ENCODE peak calls at places on chromosome 5, in seven cellular contexts. K is pancreas, W is H1, P is left ventricle myocardium inferior, O is ovary, B is transverse colon, T is neural progenitor cell. Q is an unnamed sample.

GRCh38 chr5:150503977-150504620 is 3.8 kb upstream of the NDST1 start:
- DNase-seq in K (no peak), W (no peak), P (peak), O (no peak), B (peak), T (no peak), Q (no peak)

GRCh38 chr5:139473565-139473964 is 2.8 kb downstream of the SMIM33 start:
- DNase-seq in K (no peak), W (no peak), P (no peak), O (no peak), B (no peak), T (no peak), Q (no peak)

GRCh38 chr5:89556215-89557009 is 673.4 kb upstream of the MEF2C start:
- DNase-seq in K (no peak), W (no peak), P (no peak), O (no peak), B (no peak), T (no peak), Q (no peak)

GRCh38 chr5:54900906-54901725 is 84.3 kb downstream of the ESM1 start:
- DNase-seq in K (no peak), W (no peak), P (no peak), O (peak), B (peak), T (no peak), Q (no peak)

GRCh38 chr5:103744159-103744558 is 181.6 kb upstream of the NUDT12 start:
- DNase-seq in K (no peak), W (no peak), P (no peak), O (no peak), B (no peak), T (no peak), Q (no peak)

GRCh38 chr5:130710596-130710995 is 454.5 kb downstream of the HINT1 start:
- DNase-seq in K (no peak), W (no peak), P (no peak), O (no peak), B (no peak), T (no peak), Q (no peak)

GRCh38 chr5:154118832-154119442 is 71.6 kb upstream of the GALNT10 start:
- DNase-seq in K (no peak), W (no peak), P (no peak), O (no peak), B (no peak), T (no peak), Q (no peak)

GRCh38 chr5:119036101-119036762 is 34.7 kb upstream of the DMXL1 start:
- DNase-seq in K (no peak), W (no peak), P (no peak), O (no peak), B (no peak), T (no peak), Q (no peak)

GRCh38 chr5:2841208-2841607 is 89.7 kb upstream of the IRX2 start:
- DNase-seq in K (no peak), W (no peak), P (no peak), O (no peak), B (no peak), T (no peak), Q (no peak)

GRCh38 chr5:180852510-180852909 is 8.6 kb downstream of the ZFP62 start:
- DNase-seq in K (no peak), W (no peak), P (no peak), O (no peak), B (no peak), T (no peak), Q (no peak)

GRCh38 chr5:82163459-82164108 is 114.6 kb downstream of the RPS23 start:
- DNase-seq in K (no peak), W (no peak), P (no peak), O (no peak), B (no peak), T (no peak), Q (no peak)

GRCh38 chr5:118531276-118531675 is 457.1 kb downstream of the DTWD2 start:
- DNase-seq in K (no peak), W (no peak), P (no peak), O (no peak), B (no peak), T (no peak), Q (no peak)

GRCh38 chr5:74595143-74595915 is 45.2 kb downstream of the ENC1 start:
- DNase-seq in K (no peak), W (no peak), P (no peak), O (peak), B (no peak), T (no peak), Q (no peak)

GRCh38 chr5:124746252-124746915 is at the start of gene ZNF608:
- DNase-seq in K (no peak), W (peak), P (no peak), O (no peak), B (peak), T (peak), Q (no peak)

GRCh38 chr5:76617229-76617628 is 6.0 kb downstream of the F2RL2 start:
- DNase-seq in K (no peak), W (no peak), P (no peak), O (no peak), B (no peak), T (no peak), Q (no peak)

GRCh38 chr5:142753114-142753764 is 16.9 kb upstream of the ARHGAP26 start:
- DNase-seq in K (no peak), W (no peak), P (peak), O (peak), B (peak), T (no peak), Q (no peak)

GRCh38 chr5:89613222-89613956 is 730.4 kb upstream of the MEF2C start:
- DNase-seq in K (no peak), W (no peak), P (no peak), O (no peak), B (no peak), T (no peak), Q (no peak)

GRCh38 chr5:115543931-115544370 is 624 bp downstream of the FEM1C start:
- DNase-seq in K (peak), W (no peak), P (peak), O (no peak), B (peak), T (peak), Q (no peak)

GRCh38 chr5:67133781-67134180 is 62.8 kb downstream of the CD180 start:
- DNase-seq in K (no peak), W (no peak), P (no peak), O (no peak), B (no peak), T (no peak), Q (no peak)

GRCh38 chr5:177985430-177986040 is 10.5 kb downstream of the PROP1 start:
- DNase-seq in K (no peak), W (no peak), P (no peak), O (no peak), B (no peak), T (no peak), Q (no peak)

GRCh38 chr5:124176692-124177091 is 569.7 kb downstream of the ZNF608 start:
- DNase-seq in K (no peak), W (no peak), P (peak), O (no peak), B (no peak), T (no peak), Q (no peak)

GRCh38 chr5:124744170-124744911 is 2.1 kb downstream of the ZNF608 start:
- DNase-seq in K (peak), W (peak), P (peak), O (peak), B (peak), T (no peak), Q (no peak)

GRCh38 chr5:95448836-95449235 is 57.7 kb downstream of the FAM81B start:
- DNase-seq in K (no peak), W (no peak), P (no peak), O (no peak), B (no peak), T (peak), Q (no peak)

GRCh38 chr5:138911441-138911840 is 36.3 kb upstream of the LRRTM2 start:
- DNase-seq in K (no peak), W (no peak), P (no peak), O (no peak), B (no peak), T (no peak), Q (no peak)

GRCh38 chr5:39191216-39191615 is 28.1 kb downstream of the FYB1 start:
- DNase-seq in K (no peak), W (no peak), P (no peak), O (no peak), B (no peak), T (no peak), Q (no peak)

GRCh38 chr5:33810491-33811120 is 81.2 kb downstream of the ADAMTS12 start:
- DNase-seq in K (no peak), W (no peak), P (no peak), O (no peak), B (peak), T (no peak), Q (no peak)

GRCh38 chr5:74318985-74319563 is 321.5 kb downstream of the ENC1 start:
- DNase-seq in K (no peak), W (no peak), P (no peak), O (no peak), B (no peak), T (no peak), Q (no peak)

GRCh38 chr5:74639538-74640449 is 734 bp downstream of the ENC1 start:
- DNase-seq in K (peak), W (peak), P (peak), O (peak), B (peak), T (peak), Q (no peak)

GRCh38 chr5:10635257-10635860 is 71.5 kb downstream of the ANKRD33B start:
- DNase-seq in K (no peak), W (peak), P (no peak), O (no peak), B (no peak), T (no peak), Q (no peak)

GRCh38 chr5:1497795-1498622 is 25.8 kb downstream of the LPCAT1 start:
- DNase-seq in K (no peak), W (no peak), P (peak), O (no peak), B (peak), T (no peak), Q (no peak)

GRCh38 chr5:123540534-123540933 is 28.6 kb downstream of the CSNK1G3 start:
- DNase-seq in K (no peak), W (no peak), P (no peak), O (no peak), B (no peak), T (no peak), Q (no peak)

GRCh38 chr5:54702470-54702869 is 184.9 kb downstream of the SNX18 start:
- DNase-seq in K (no peak), W (no peak), P (no peak), O (no peak), B (no peak), T (no peak), Q (no peak)

GRCh38 chr5:126600631-126601511 is at the start of gene PHAX:
- DNase-seq in K (peak), W (peak), P (peak), O (peak), B (peak), T (peak), Q (no peak)

GRCh38 chr5:27308151-27308550 is 269.8 kb upstream of the CDH9 start:
- DNase-seq in K (no peak), W (no peak), P (no peak), O (no peak), B (no peak), T (no peak), Q (no peak)

GRCh38 chr5:176883700-176884570 is 15.2 kb downstream of the HK3 start:
- DNase-seq in K (no peak), W (no peak), P (no peak), O (no peak), B (no peak), T (no peak), Q (no peak)

GRCh38 chr5:94618029-94618492 is 343 bp downstream of the KIAA0825 start:
- DNase-seq in K (peak), W (no peak), P (peak), O (peak), B (peak), T (peak), Q (no peak)

DNA sequence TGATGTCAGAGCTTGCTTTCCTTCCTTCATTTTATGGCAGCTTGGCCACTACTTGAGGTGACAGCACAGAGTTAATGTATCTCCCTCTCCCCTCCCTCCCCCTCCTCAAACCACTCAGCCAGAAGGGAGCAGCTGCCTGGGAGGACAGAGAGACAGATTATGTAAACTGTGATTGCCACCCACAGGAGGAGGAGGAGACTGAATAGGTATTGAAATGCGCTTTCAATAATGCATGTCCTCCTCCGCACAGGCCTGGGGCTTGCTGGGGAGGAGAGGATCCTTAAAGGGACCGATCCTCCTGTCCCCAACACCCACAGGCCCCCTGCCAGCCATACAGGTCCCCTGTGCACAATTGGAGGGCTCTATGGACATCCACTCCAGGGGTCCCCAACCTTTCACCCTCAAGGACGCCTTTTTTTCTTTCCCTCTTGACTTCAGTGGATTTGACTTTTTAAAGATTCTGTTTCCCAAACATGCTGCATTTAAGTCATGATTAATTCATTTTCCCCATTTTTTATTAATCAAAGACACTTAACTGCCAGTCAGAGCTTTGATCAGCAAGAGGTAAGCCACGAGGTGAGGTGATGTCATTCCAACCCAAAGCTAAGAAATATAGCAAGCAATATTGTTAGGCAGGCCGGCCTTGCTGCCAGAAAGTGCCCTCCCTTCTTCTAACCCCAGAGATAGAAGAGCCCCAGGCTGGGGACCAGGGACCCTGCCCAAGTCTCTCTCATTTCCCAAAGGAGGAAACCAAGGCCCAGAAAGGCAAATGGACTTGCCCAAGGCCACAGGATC is 47.5 kb upstream of the CPLX2 start:
- DNase-seq in K (no peak), W (no peak), P (no peak), O (no peak), B (no peak), T (peak), Q (no peak)
- TF ChIP-seq CTCF in K (no peak), W (no peak), P (no peak), O (no peak), B (no peak), T (no peak), Q (no peak)

DNA sequence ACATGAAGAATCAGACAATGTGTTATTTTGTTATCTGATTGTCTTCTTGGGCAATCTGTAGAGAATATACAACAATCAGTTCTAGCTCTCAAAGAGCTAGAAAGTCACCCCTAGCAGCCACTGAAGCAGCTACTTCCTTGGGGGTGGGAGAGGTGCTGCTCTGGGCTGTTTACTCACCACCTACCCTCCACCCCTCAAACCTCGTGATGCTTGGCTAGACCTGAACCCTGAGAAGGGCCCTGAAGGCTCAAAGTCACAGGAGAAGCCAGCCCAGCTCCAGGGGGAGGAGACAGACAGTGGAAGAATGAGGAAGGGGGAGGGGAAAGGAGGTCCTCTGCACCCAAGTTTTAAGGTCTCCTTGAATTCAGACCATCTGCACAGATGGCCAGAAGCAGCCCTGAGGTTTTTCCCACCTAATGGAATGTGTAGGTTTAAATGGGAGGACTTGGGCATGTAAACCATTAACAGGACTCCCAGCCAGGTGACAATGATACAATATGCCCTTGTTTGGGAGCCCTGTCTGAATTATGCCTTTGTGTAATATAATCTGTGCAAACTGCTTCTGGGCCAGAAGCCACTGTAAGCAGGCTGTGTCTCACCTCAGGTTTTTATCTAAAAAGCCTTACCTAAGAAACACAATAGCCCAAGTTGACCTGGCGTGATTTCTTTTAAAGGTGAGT is 180.4 kb downstream of the PIK3R1 start:
- DNase-seq in K (no peak), W (no peak), P (no peak), O (no peak), B (peak), T (no peak), Q (no peak)
- H3K27ac ChIP-seq in K (peak), W (no peak), P (no peak), O (no peak), B (peak), T (no peak), Q (no peak)

GRCh38 chr5:156824800-156825199 is 25.3 kb upstream of the PPP1R2B start:
- DNase-seq in K (no peak), W (no peak), P (no peak), O (no peak), B (no peak), T (peak), Q (no peak)
- TF ChIP-seq CTCF in K (no peak), W (peak), P (peak), O (peak), B (peak), T (peak), Q (peak)

GRCh38 chr5:127936439-127936972 is 147.1 kb upstream of the SLC12A2 start:
- DNase-seq in K (no peak), W (no peak), P (no peak), O (no peak), B (no peak), T (no peak), Q (no peak)

GRCh38 chr5:127934791-127935256 is 148.7 kb upstream of the SLC12A2 start:
- DNase-seq in K (no peak), W (no peak), P (no peak), O (no peak), B (no peak), T (peak), Q (no peak)

GRCh38 chr5:127933348-127933747 is 150.2 kb upstream of the SLC12A2 start:
- DNase-seq in K (no peak), W (no peak), P (no peak), O (no peak), B (no peak), T (no peak), Q (no peak)

GRCh38 chr5:127938746-127939145 is 144.8 kb upstream of the SLC12A2 start:
- DNase-seq in K (no peak), W (no peak), P (no peak), O (no peak), B (no peak), T (no peak), Q (no peak)

DNA sequence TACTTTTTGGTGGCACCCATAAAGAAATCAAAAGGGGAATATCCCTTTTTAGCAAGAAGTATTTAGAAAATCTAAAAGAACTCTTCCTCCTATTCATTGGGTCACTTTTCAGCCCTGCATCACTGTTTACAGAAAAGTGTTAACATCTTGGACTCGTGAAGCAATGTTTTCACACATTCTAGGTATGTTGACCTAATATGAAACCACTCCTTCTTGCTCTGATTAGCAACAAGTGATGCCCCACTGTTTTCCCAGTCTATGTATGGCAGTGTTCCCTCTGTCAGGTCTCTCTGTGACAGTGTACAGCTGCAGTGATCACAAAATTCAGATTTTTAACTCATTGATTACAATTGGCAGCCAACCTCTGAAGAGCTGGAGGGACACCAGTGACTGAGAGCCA is 148.2 kb upstream of the SLC12A2 start:
- DNase-seq in K (no peak), W (no peak), P (no peak), O (no peak), B (no peak), T (no peak), Q (no peak)
- H3K27ac ChIP-seq in K (peak), W (no peak), P (no peak), O (no peak), B (no peak), T (no peak), Q (no peak)

GRCh38 chr5:145350501-145350900 is 484.6 kb downstream of the PRELID2 start:
- DNase-seq in K (no peak), W (no peak), P (no peak), O (no peak), B (no peak), T (no peak), Q (no peak)

GRCh38 chr5:145345883-145346282 is 489.3 kb downstream of the PRELID2 start:
- DNase-seq in K (no peak), W (no peak), P (no peak), O (no peak), B (no peak), T (no peak), Q (no peak)

GRCh38 chr5:145341842-145342241 is 493.3 kb downstream of the PRELID2 start:
- DNase-seq in K (no peak), W (no peak), P (no peak), O (no peak), B (no peak), T (no peak), Q (no peak)

GRCh38 chr5:145347026-145347616 is 488.0 kb downstream of the PRELID2 start:
- DNase-seq in K (no peak), W (no peak), P (no peak), O (no peak), B (no peak), T (peak), Q (no peak)
- TF ChIP-seq CTCF in K (no peak), W (peak), P (peak), O (no peak), B (peak), T (peak), Q (peak)

Q was measured in esophagus squamous epithelium.